ENCODE peak calls at places on chromosomes 7 and 10, in six cellular contexts. L, B, J, X, U and I are unnamed samples.

GRCh38 chr10:45427305-45427955 is 53.4 kb downstream of the ALOX5 start:
- DNase-seq in J (no peak), U (no peak), L (no peak), B (peak; percentile 49), X (no peak), I (no peak)

GRCh38 chr7:148772297-148773089 is 73.8 kb downstream of the CUL1 start:
- DNase-seq in X (no peak), L (peak; percentile 68), J (peak; percentile 90), B (peak; percentile 75), U (no peak), I (no peak)

GRCh38 chr10:67114945-67115344 is 189.1 kb downstream of the LRRTM3 start:
- DNase-seq in B (no peak), X (no peak), J (peak; percentile 21), U (no peak), L (no peak), I (no peak)

GRCh38 chr7:54877683-54878082 is 118.7 kb upstream of the SEC61G start:
- DNase-seq in X (no peak), J (no peak), B (no peak), L (no peak), U (no peak), I (no peak)

GRCh38 chr7:89308535-89308934 is 513.0 kb upstream of the TEX47 start:
- DNase-seq in X (no peak), J (no peak), U (no peak), B (no peak), L (no peak), I (no peak)

GRCh38 chr10:114628106-114628505 is 30.0 kb downstream of the ABLIM1 start:
- DNase-seq in X (no peak), B (no peak), L (no peak), U (no peak), J (no peak), I (no peak)

GRCh38 chr10:15121707-15122106 is 24.6 kb downstream of the RPP38 start:
- DNase-seq in J (no peak), X (no peak), L (no peak), B (no peak), U (no peak), I (no peak)

GRCh38 chr10:33129181-33129928 is 171.3 kb upstream of the ITGB1 start:
- DNase-seq in B (peak; percentile 66), J (no peak), L (no peak), X (no peak), U (no peak), I (no peak)

GRCh38 chr7:128859232-128860157 is 3.2 kb upstream of the ATP6V1F start:
- DNase-seq in U (peak; percentile 65), B (no peak), X (peak; percentile 28), L (peak; percentile 33), J (no peak), I (no peak)

GRCh38 chr7:64313740-64314491 is at the start of gene ZNF736:
- DNase-seq in J (peak; percentile 85), U (peak; percentile 85), L (peak; percentile 89), X (peak; percentile 96), B (peak; percentile 79), I (peak; percentile 95)

GRCh38 chr10:88249450-88249849 is 333.7 kb downstream of the RNLS start:
- DNase-seq in X (no peak), B (no peak), U (no peak), J (no peak), L (no peak), I (no peak)

GRCh38 chr10:50679149-50679548 is 55.4 kb upstream of the SGMS1 start:
- DNase-seq in J (no peak), L (no peak), U (no peak), B (no peak), X (no peak), I (no peak)

GRCh38 chr7:150307904-150308303 is 15.3 kb upstream of the LRRC61 start:
- DNase-seq in X (no peak), B (no peak), L (no peak), J (no peak), U (no peak), I (no peak)

GRCh38 chr10:32744321-32744720 is 213.7 kb downstream of the ITGB1 start:
- DNase-seq in X (no peak), U (no peak), J (no peak), L (no peak), B (no peak), I (no peak)

GRCh38 chr7:78165454-78165853 is 366.9 kb downstream of the PHTF2 start:
- DNase-seq in J (no peak), B (no peak), X (no peak), U (no peak), L (no peak), I (no peak)

GRCh38 chr7:155032978-155033377 is 30.1 kb upstream of the PAXIP1 start:
- DNase-seq in B (no peak), U (no peak), X (no peak), L (no peak), J (no peak), I (no peak)

GRCh38 chr10:114551310-114551972 is 106.6 kb downstream of the ABLIM1 start:
- DNase-seq in L (no peak), J (no peak), X (no peak), U (peak; percentile 59), B (no peak), I (no peak)

GRCh38 chr7:110442386-110442837 is 648.5 kb upstream of the LRRN3 start:
- DNase-seq in X (peak; percentile 18), L (peak; percentile 69), B (no peak), U (no peak), J (peak; percentile 21), I (peak; percentile 39)

GRCh38 chr7:24381919-24382505 is 98.0 kb downstream of the NPY start:
- DNase-seq in J (no peak), B (no peak), L (peak; percentile 30), U (no peak), X (peak; percentile 79), I (peak; percentile 27)

GRCh38 chr10:10327934-10328333 is 689.7 kb upstream of the CELF2 start:
- DNase-seq in U (no peak), B (no peak), X (no peak), J (no peak), L (no peak), I (no peak)

GRCh38 chr10:133257489-133258065 is 19.1 kb downstream of the ADAM8 start:
- DNase-seq in X (no peak), L (no peak), U (peak; percentile 65), B (no peak), J (no peak), I (no peak)

GRCh38 chr10:126551197-126551596 is 119.3 kb downstream of the C10orf90 start:
- DNase-seq in B (no peak), J (no peak), U (no peak), L (no peak), X (no peak), I (no peak)

GRCh38 chr7:128021361-128021760 is 9.9 kb downstream of the LRRC4 start:
- DNase-seq in U (no peak), J (peak; percentile 72), B (peak; percentile 86), X (no peak), L (no peak), I (no peak)

GRCh38 chr10:32332299-32332750 is 14.6 kb downstream of the EPC1 start:
- DNase-seq in B (no peak), J (peak; percentile 37), X (peak; percentile 24), U (no peak), L (no peak), I (peak; percentile 37)

GRCh38 chr7:29987083-29987482 is 2.5 kb downstream of the SCRN1 start:
- DNase-seq in L (no peak), B (no peak), X (peak; percentile 23), U (no peak), J (peak; percentile 10), I (no peak)

GRCh38 chr7:40570218-40570617 is 435.4 kb downstream of the SUGCT start:
- DNase-seq in J (no peak), L (no peak), X (no peak), U (no peak), B (no peak), I (no peak)

DNA sequence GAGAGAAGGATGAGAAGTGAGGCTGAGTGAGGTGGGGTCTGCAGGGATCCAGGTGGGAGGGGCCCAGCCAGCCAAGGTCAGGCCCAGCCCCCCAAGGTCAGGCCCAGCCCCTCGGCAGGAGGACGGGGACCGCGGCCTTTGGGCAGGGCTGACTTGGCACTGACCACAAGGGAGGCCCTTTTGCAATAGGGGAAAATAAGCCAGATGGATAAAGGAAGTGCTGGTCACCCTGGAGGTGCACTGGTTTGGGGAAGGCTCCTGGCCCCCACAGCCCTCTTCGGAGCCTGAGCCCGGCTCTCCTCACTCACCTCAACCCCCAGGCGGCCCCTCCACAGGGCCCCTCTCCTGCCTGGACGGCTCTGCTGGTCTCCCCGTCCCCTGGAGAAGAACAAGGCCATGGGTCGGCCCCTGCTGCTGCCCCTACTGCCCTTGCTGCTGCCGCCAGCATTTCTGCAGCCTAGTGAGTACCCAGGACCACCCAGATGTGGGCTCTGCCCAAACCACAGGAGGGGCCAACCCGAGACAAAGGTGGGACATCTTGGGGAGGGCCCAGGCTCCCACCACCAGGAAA is at the start of gene PILRA:
- DNase-seq in J (no peak), L (no peak), X (no peak), U (no peak), B (no peak), I (no peak)
- H3K4me3 ChIP-seq in J (no peak within 1 kb of the TSS), L (no peak within 1 kb of the TSS), X (peak within 1 kb of the TSS; percentile 11), U (peak within 1 kb of the TSS; percentile 13), B (no peak within 1 kb of the TSS), I (peak within 1 kb of the TSS; percentile 36)

GRCh38 chr10:6140965-6141295 is 52.1 kb downstream of the RBM17 start:
- DNase-seq in J (no peak), X (no peak), B (no peak), L (no peak), U (no peak), I (no peak)
- H3K4me3 ChIP-seq in J (no peak overlapping the region), X (peak overlapping the region; percentile 61), B (peak overlapping the region; percentile 30), L (peak overlapping the region; percentile 65), U (no peak overlapping the region), I (peak overlapping the region; percentile 5)

DNA sequence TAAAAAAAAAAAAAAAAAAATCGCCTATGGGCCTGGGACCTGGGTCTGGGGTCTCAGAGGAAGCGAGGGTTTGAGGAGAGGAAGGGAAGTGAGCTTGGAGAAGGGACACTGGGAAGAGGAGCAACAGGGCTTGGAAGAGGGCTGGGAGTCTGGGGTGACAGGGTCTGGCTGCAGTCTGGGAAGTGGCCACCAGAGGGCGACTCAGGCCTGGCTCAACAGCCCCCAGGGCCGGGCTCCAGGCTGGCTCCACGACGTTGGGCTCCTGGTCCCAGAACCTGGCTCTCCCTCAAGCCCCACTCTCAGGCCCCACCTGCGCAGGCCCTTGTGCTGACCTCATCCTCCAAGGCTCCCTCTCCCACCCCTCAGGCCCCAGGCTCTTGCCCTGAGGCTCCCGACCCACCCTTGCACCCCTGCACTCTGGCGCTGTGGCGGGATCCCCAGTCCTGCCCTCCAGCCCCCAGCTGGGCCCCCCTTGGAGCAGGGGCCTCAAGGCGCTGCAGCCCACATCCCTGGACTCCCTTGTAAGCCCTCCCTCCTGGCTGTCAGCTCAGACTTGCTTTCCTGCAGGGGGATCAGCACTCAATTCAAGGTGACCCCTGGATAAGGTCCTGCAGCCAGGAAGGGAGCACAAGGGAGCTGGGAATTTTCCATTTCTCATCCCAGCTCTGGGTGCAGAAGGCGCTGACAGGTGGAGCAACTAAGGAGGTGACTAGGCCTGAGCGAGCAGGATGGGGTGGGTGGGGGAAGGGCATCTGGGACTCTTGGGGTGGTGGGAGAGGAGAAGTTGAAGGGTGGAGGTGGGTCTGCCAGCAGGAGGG is 5.4 kb upstream of the SPACDR start:
- DNase-seq in B (no peak), L (peak; percentile 69), U (peak; percentile 92), J (no peak), X (peak; percentile 75), I (peak; percentile 42)
- H3K4me3 ChIP-seq in B (no peak overlapping the region), L (no peak overlapping the region), U (no peak overlapping the region), J (no peak overlapping the region), X (no peak overlapping the region), I (no peak overlapping the region)

DNA sequence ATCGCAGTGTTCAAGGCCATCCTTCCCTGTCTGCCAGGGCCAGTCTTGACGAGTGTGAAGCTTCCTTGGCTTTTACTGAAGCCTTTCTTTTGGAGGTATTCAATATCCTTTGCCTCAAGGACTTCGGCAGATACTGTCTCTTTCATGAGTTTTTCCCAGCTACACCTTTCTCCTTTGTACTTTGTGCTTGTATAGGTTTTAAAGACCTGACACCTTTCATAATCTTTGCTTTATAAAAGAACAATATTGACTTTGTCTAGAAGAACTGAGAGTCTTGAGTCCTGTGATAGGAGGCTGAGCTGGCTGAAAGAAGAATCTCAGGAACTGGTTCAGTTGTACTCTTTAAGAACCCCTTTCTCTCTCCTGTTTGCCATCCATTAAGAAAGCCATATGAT is 41.3 kb upstream of the CC2D2B start:
- DNase-seq in X (no peak), B (no peak), U (no peak), J (no peak), L (no peak), I (no peak)
- H3K4me3 ChIP-seq in X (no peak overlapping the region), B (no peak overlapping the region), U (no peak overlapping the region), J (no peak overlapping the region), L (no peak overlapping the region), I (no peak overlapping the region)